ENCODE peak calls at places on chromosomes 5 and 9, in nine cellular contexts. A is ovary; S is aorta; D is stimulated activated CD4-positive, alpha-beta T cell treated with anti-CD3 and anti-CD28 coated beads, Interleukin-2, amount 100 ng/mL, for 24 hours; O is MCF 10A; Y is HS-5; H is skeletal muscle cell; I is activated naive CD4-positive, alpha-beta T cell; X is KBM-7. M is an unnamed sample.

GRCh38 chr5:159002201-159002600 is 97.5 kb downstream of the EBF1 start:
- DNase-seq in H (no peak), X (no peak), A (no peak), D (no peak), Y (no peak), I (no peak), O (no peak), S (no peak), M (no peak)

GRCh38 chr5:16192311-16192710 is 12.7 kb upstream of the MARCHF11 start:
- DNase-seq in A (no peak), D (no peak), Y (no peak), S (no peak), X (no peak), O (no peak), H (no peak), I (no peak), M (no peak)

GRCh38 chr9:129944501-129945116 is 98.4 kb downstream of the FNBP1 start:
- DNase-seq in H (no peak), Y (no peak), S (no peak), O (no peak), A (no peak), X (peak; percentile 62), I (no peak), D (peak; percentile 52), M (no peak)

GRCh38 chr9:136196465-136197371 is 8.2 kb downstream of the LHX3 start:
- DNase-seq in A (no peak), D (no peak), I (no peak), Y (no peak), X (no peak), O (no peak), H (no peak), S (no peak), M (no peak)

GRCh38 chr9:109115931-109116541 is 3.7 kb downstream of the TMEM245 start:
- DNase-seq in Y (no peak), S (no peak), H (no peak), O (no peak), D (no peak), X (no peak), I (no peak), A (peak; percentile 70), M (peak; percentile 75)

GRCh38 chr5:176389114-176389768 is 690 bp downstream of the HIGD2A start:
- DNase-seq in Y (no peak), D (no peak), H (no peak), X (no peak), O (no peak), S (no peak), A (no peak), I (peak; percentile 71), M (no peak)

GRCh38 chr5:100802188-100802587 is 100.9 kb downstream of the ST8SIA4 start:
- DNase-seq in A (no peak), Y (no peak), D (no peak), S (no peak), I (no peak), H (no peak), X (no peak), O (no peak), M (no peak)

GRCh38 chr9:21709464-21710058 is 92.9 kb upstream of the MTAP start:
- DNase-seq in A (no peak), X (peak; percentile 54), O (peak; percentile 59), S (no peak), Y (no peak), I (peak; percentile 31), D (peak; percentile 82), H (no peak), M (peak; percentile 29)

GRCh38 chr5:107518219-107519015 is 152.3 kb downstream of the EFNA5 start:
- DNase-seq in D (no peak), X (no peak), O (no peak), A (no peak), S (no peak), Y (no peak), I (no peak), H (no peak), M (no peak)

GRCh38 chr5:124744170-124744911 is 2.1 kb downstream of the ZNF608 start:
- DNase-seq in O (no peak), S (peak; percentile 77), A (peak; percentile 71), Y (no peak), X (no peak), D (no peak), I (no peak), H (no peak), M (peak; percentile 85)

GRCh38 chr5:147534172-147534951 is 24.5 kb upstream of the DPYSL3 start:
- DNase-seq in X (no peak), I (no peak), Y (peak; percentile 79), A (no peak), O (peak; percentile 44), H (no peak), S (no peak), D (no peak), M (no peak)

GRCh38 chr5:71932649-71933338 is 174.5 kb upstream of the MAP1B start:
- DNase-seq in O (peak; percentile 39), X (peak; percentile 2), A (peak; percentile 60), S (peak; percentile 92), I (no peak), H (no peak), Y (peak; percentile 26), D (no peak), M (peak; percentile 66)

GRCh38 chr5:145840458-145841132 is 5.5 kb upstream of the PRELID2 start:
- DNase-seq in X (no peak), A (no peak), Y (no peak), D (no peak), O (no peak), S (no peak), I (no peak), H (no peak), M (no peak)

GRCh38 chr5:67010684-67011409 is 185.8 kb downstream of the CD180 start:
- DNase-seq in O (peak; percentile 90), H (peak; percentile 75), I (no peak), Y (peak; percentile 62), S (peak; percentile 76), D (peak; percentile 23), X (peak; percentile 77), A (no peak), M (peak; percentile 72)

GRCh38 chr5:8320244-8320643 is 451.3 kb downstream of the MTRR start:
- DNase-seq in X (no peak), D (no peak), H (no peak), S (no peak), A (no peak), O (no peak), I (no peak), Y (no peak), M (no peak)

GRCh38 chr9:34377402-34377741 is 674 bp upstream of the MYORG start:
- DNase-seq in A (peak; percentile 44), H (no peak), X (no peak), O (no peak), Y (no peak), S (peak; percentile 80), D (no peak), I (no peak), M (peak; percentile 72)

GRCh38 chr5:152514827-152515397 is 109.8 kb upstream of the NMUR2 start:
- DNase-seq in X (peak; percentile 48), Y (no peak), S (no peak), A (no peak), H (no peak), D (no peak), O (peak; percentile 56), I (no peak), M (no peak)

GRCh38 chr5:59132131-59132530 is 549.3 kb downstream of the RAB3C start:
- DNase-seq in A (no peak), I (no peak), S (no peak), H (no peak), X (no peak), O (no peak), D (no peak), Y (no peak), M (no peak)

GRCh38 chr9:131747352-131747751 is 7.5 kb upstream of the RAPGEF1 start:
- DNase-seq in Y (no peak), I (no peak), S (no peak), D (no peak), O (peak; percentile 58), X (peak; percentile 72), A (no peak), H (no peak), M (peak; percentile 74)

GRCh38 chr5:67033893-67034605 is 162.6 kb downstream of the CD180 start:
- DNase-seq in I (no peak), A (no peak), Y (no peak), D (no peak), X (peak; percentile 47), H (no peak), O (no peak), S (no peak), M (no peak)

GRCh38 chr5:126015244-126016054 is 407.8 kb upstream of the GRAMD2B start:
- DNase-seq in A (no peak), Y (no peak), D (no peak), X (no peak), H (peak; percentile 71), I (no peak), S (no peak), O (peak; percentile 69), M (no peak)

GRCh38 chr5:35651002-35651756 is 33.5 kb downstream of the SPEF2 start:
- DNase-seq in X (peak; percentile 65), Y (peak; percentile 30), D (peak; percentile 64), I (no peak), A (no peak), O (peak; percentile 68), S (no peak), H (no peak), M (peak; percentile 23)

GRCh38 chr9:98455957-98456621 is 200.6 kb upstream of the TBC1D2 start:
- DNase-seq in S (no peak), A (no peak), Y (no peak), H (no peak), O (peak; percentile 62), I (no peak), D (no peak), X (no peak), M (no peak)

GRCh38 chr9:33170464-33171156 is 3.5 kb upstream of the B4GALT1 start:
- DNase-seq in H (no peak), X (peak; percentile 67), A (peak; percentile 47), D (peak; percentile 55), I (no peak), S (no peak), Y (no peak), O (peak; percentile 84), M (peak; percentile 84)

GRCh38 chr9:38048319-38048969 is 20.6 kb downstream of the SHB start:
- DNase-seq in A (no peak), D (no peak), I (no peak), O (peak; percentile 80), S (peak; percentile 5), H (no peak), X (no peak), Y (no peak), M (no peak)

GRCh38 chr5:10518352-10518751 is 45.5 kb upstream of the ANKRD33B start:
- DNase-seq in H (no peak), I (no peak), O (no peak), D (no peak), A (no peak), X (no peak), S (no peak), Y (peak; percentile 26), M (no peak)

GRCh38 chr5:56631719-56632118 is 183.6 kb upstream of the MAP3K1 start:
- DNase-seq in H (no peak), Y (no peak), A (no peak), I (no peak), O (no peak), D (no peak), S (no peak), X (peak; percentile 37), M (no peak)

GRCh38 chr5:52269395-52269794 is 518.3 kb upstream of the ITGA1 start:
- DNase-seq in D (no peak), X (no peak), Y (no peak), O (no peak), A (no peak), H (no peak), I (no peak), S (no peak), M (no peak)

GRCh38 chr9:128833696-128834095 is 4.1 kb upstream of the SPOUT1 start:
- DNase-seq in X (no peak), O (no peak), S (no peak), A (no peak), I (no peak), D (no peak), Y (no peak), H (no peak), M (no peak)

GRCh38 chr9:86175223-86175622 is 75.9 kb upstream of the GOLM1 start:
- DNase-seq in I (no peak), A (no peak), O (no peak), X (no peak), S (no peak), D (no peak), Y (no peak), H (no peak), M (no peak)

GRCh38 chr9:68931821-68932220 is 82.1 kb downstream of the PRKACG start:
- DNase-seq in H (no peak), O (no peak), S (no peak), A (no peak), Y (no peak), X (no peak), D (no peak), I (no peak), M (no peak)